ENCODE peak calls at places on chromosomes 11 and 22, in seven cellular contexts. One of them, this sample, is unnamed.

GRCh38 chr11:7353100-7353499 is 101.4 kb downstream of the SYT9 start:
- DNase-seq in HEK293T: peak
- DNase-seq in stimulated activated CD8-positive, alpha-beta memory T cell treated with anti-CD3 and anti-CD28 coated beads, Interleukin-12 subunit alpha, Interleukin-12 subunit beta, amount 100 ng/mL, for 4 hours: no peak
- DNase-seq in SW 1271: no peak
- DNase-seq in GM23248: peak
- DNase-seq in NCI-H2171: no peak
- DNase-seq in fibroblast of the conjunctiva: peak
- DNase-seq in this sample: no peak

GRCh38 chr11:60935676-60936442 is 11.6 kb downstream of the TMEM132A start:
- DNase-seq in fibroblast of the conjunctiva: no peak
- DNase-seq in HEK293T: no peak
- DNase-seq in NCI-H2171: no peak
- DNase-seq in stimulated activated CD8-positive, alpha-beta memory T cell treated with anti-CD3 and anti-CD28 coated beads, Interleukin-12 subunit alpha, Interleukin-12 subunit beta, amount 100 ng/mL, for 4 hours: no peak
- DNase-seq in GM23248: no peak
- DNase-seq in SW 1271: no peak
- DNase-seq in this sample: no peak

GRCh38 chr22:27445876-27446275 is 355.7 kb downstream of the MN1 start:
- DNase-seq in GM23248: no peak
- DNase-seq in fibroblast of the conjunctiva: no peak
- DNase-seq in HEK293T: no peak
- DNase-seq in SW 1271: no peak
- DNase-seq in NCI-H2171: no peak
- DNase-seq in stimulated activated CD8-positive, alpha-beta memory T cell treated with anti-CD3 and anti-CD28 coated beads, Interleukin-12 subunit alpha, Interleukin-12 subunit beta, amount 100 ng/mL, for 4 hours: no peak
- DNase-seq in this sample: no peak

GRCh38 chr22:43109921-43110443 is 568 bp upstream of the BIK start:
- DNase-seq in fibroblast of the conjunctiva: no peak
- DNase-seq in HEK293T: no peak
- DNase-seq in stimulated activated CD8-positive, alpha-beta memory T cell treated with anti-CD3 and anti-CD28 coated beads, Interleukin-12 subunit alpha, Interleukin-12 subunit beta, amount 100 ng/mL, for 4 hours: no peak
- DNase-seq in NCI-H2171: no peak
- DNase-seq in GM23248: peak
- DNase-seq in SW 1271: no peak
- DNase-seq in this sample: no peak

GRCh38 chr11:7292902-7293301 is 41.2 kb downstream of the SYT9 start:
- DNase-seq in GM23248: no peak
- DNase-seq in NCI-H2171: no peak
- DNase-seq in SW 1271: no peak
- DNase-seq in fibroblast of the conjunctiva: no peak
- DNase-seq in stimulated activated CD8-positive, alpha-beta memory T cell treated with anti-CD3 and anti-CD28 coated beads, Interleukin-12 subunit alpha, Interleukin-12 subunit beta, amount 100 ng/mL, for 4 hours: no peak
- DNase-seq in HEK293T: no peak
- DNase-seq in this sample: no peak

GRCh38 chr11:105265859-105266258 is 126.3 kb upstream of the CARD18 start:
- DNase-seq in SW 1271: no peak
- DNase-seq in GM23248: peak
- DNase-seq in stimulated activated CD8-positive, alpha-beta memory T cell treated with anti-CD3 and anti-CD28 coated beads, Interleukin-12 subunit alpha, Interleukin-12 subunit beta, amount 100 ng/mL, for 4 hours: no peak
- DNase-seq in NCI-H2171: no peak
- DNase-seq in fibroblast of the conjunctiva: peak
- DNase-seq in HEK293T: no peak
- DNase-seq in this sample: no peak

GRCh38 chr11:112042161-112042960 is 17.2 kb downstream of the DLAT start:
- DNase-seq in HEK293T: no peak
- DNase-seq in SW 1271: peak
- DNase-seq in fibroblast of the conjunctiva: no peak
- DNase-seq in stimulated activated CD8-positive, alpha-beta memory T cell treated with anti-CD3 and anti-CD28 coated beads, Interleukin-12 subunit alpha, Interleukin-12 subunit beta, amount 100 ng/mL, for 4 hours: no peak
- DNase-seq in NCI-H2171: no peak
- DNase-seq in GM23248: peak
- DNase-seq in this sample: no peak

GRCh38 chr22:44221710-44222475 is 41.2 kb downstream of the PARVG start:
- DNase-seq in stimulated activated CD8-positive, alpha-beta memory T cell treated with anti-CD3 and anti-CD28 coated beads, Interleukin-12 subunit alpha, Interleukin-12 subunit beta, amount 100 ng/mL, for 4 hours: no peak
- DNase-seq in SW 1271: no peak
- DNase-seq in HEK293T: no peak
- DNase-seq in GM23248: no peak
- DNase-seq in fibroblast of the conjunctiva: no peak
- DNase-seq in NCI-H2171: no peak
- DNase-seq in this sample: no peak

GRCh38 chr22:22770280-22770871 is 117.2 kb upstream of the IGLL5 start:
- DNase-seq in SW 1271: peak
- DNase-seq in stimulated activated CD8-positive, alpha-beta memory T cell treated with anti-CD3 and anti-CD28 coated beads, Interleukin-12 subunit alpha, Interleukin-12 subunit beta, amount 100 ng/mL, for 4 hours: no peak
- DNase-seq in GM23248: peak
- DNase-seq in HEK293T: peak
- DNase-seq in NCI-H2171: no peak
- DNase-seq in fibroblast of the conjunctiva: no peak
- DNase-seq in this sample: no peak